ENCODE peak calls at places on chromosomes 16 and 17, in five cellular contexts. One of them, this sample, is unnamed.

GRCh38 chr16:67164599-67165061 is at the start of gene HSF4:
- DNase-seq in NCI-H1105: no peak
- DNase-seq in tibial nerve: peak; percentile 31
- DNase-seq in A549: no peak
- DNase-seq in activated CD4-positive, CD25-positive, alpha-beta regulatory T cell treated with anti-CD3 and anti-CD28 coated beads, Interleukin-2, amount 50 U/mL, for 72 hours: no peak
- DNase-seq in this sample: no peak

GRCh38 chr17:48546187-48546923 is 1.4 kb upstream of the HOXB2 start:
- DNase-seq in tibial nerve: no peak
- DNase-seq in activated CD4-positive, CD25-positive, alpha-beta regulatory T cell treated with anti-CD3 and anti-CD28 coated beads, Interleukin-2, amount 50 U/mL, for 72 hours: no peak
- DNase-seq in NCI-H1105: no peak
- DNase-seq in A549: no peak
- DNase-seq in this sample: no peak

GRCh38 chr17:29049541-29050150 is 6.7 kb downstream of the PIPOX start:
- DNase-seq in A549: no peak
- DNase-seq in activated CD4-positive, CD25-positive, alpha-beta regulatory T cell treated with anti-CD3 and anti-CD28 coated beads, Interleukin-2, amount 50 U/mL, for 72 hours: no peak
- DNase-seq in NCI-H1105: no peak
- DNase-seq in tibial nerve: no peak
- DNase-seq in this sample: no peak

GRCh38 chr16:1194665-1195392 is 30.2 kb downstream of the TPSG1 start:
- DNase-seq in activated CD4-positive, CD25-positive, alpha-beta regulatory T cell treated with anti-CD3 and anti-CD28 coated beads, Interleukin-2, amount 50 U/mL, for 72 hours: peak; percentile 39
- DNase-seq in A549: no peak
- DNase-seq in NCI-H1105: no peak
- DNase-seq in tibial nerve: no peak
- DNase-seq in this sample: no peak

GRCh38 chr16:592518-593306 is 2.8 kb downstream of the RAB40C start:
- DNase-seq in tibial nerve: peak; percentile 50
- DNase-seq in NCI-H1105: peak; percentile 69
- DNase-seq in activated CD4-positive, CD25-positive, alpha-beta regulatory T cell treated with anti-CD3 and anti-CD28 coated beads, Interleukin-2, amount 50 U/mL, for 72 hours: peak; percentile 32
- DNase-seq in A549: no peak
- DNase-seq in this sample: no peak

GRCh38 chr17:75785016-75785769 is 587 bp downstream of the UNK start:
- DNase-seq in tibial nerve: peak; percentile 90
- DNase-seq in A549: peak; percentile 69
- DNase-seq in activated CD4-positive, CD25-positive, alpha-beta regulatory T cell treated with anti-CD3 and anti-CD28 coated beads, Interleukin-2, amount 50 U/mL, for 72 hours: no peak
- DNase-seq in NCI-H1105: peak; percentile 81
- DNase-seq in this sample: peak; percentile 67

GRCh38 chr17:5699789-5700188 is 115.5 kb upstream of the NLRP1 start:
- DNase-seq in tibial nerve: no peak
- DNase-seq in activated CD4-positive, CD25-positive, alpha-beta regulatory T cell treated with anti-CD3 and anti-CD28 coated beads, Interleukin-2, amount 50 U/mL, for 72 hours: no peak
- DNase-seq in A549: no peak
- DNase-seq in NCI-H1105: no peak
- DNase-seq in this sample: no peak

GRCh38 chr16:48574148-48574547 is 35.8 kb downstream of the N4BP1 start:
- DNase-seq in A549: no peak
- DNase-seq in activated CD4-positive, CD25-positive, alpha-beta regulatory T cell treated with anti-CD3 and anti-CD28 coated beads, Interleukin-2, amount 50 U/mL, for 72 hours: no peak
- DNase-seq in tibial nerve: no peak
- DNase-seq in NCI-H1105: no peak
- DNase-seq in this sample: no peak

GRCh38 chr16:72099377-72099818 is 5.8 kb downstream of the DHX38 start:
- DNase-seq in activated CD4-positive, CD25-positive, alpha-beta regulatory T cell treated with anti-CD3 and anti-CD28 coated beads, Interleukin-2, amount 50 U/mL, for 72 hours: no peak
- DNase-seq in A549: peak; percentile 87
- DNase-seq in NCI-H1105: peak; percentile 2
- DNase-seq in tibial nerve: peak; percentile 57
- DNase-seq in this sample: no peak

GRCh38 chr17:57956311-57957119 is 1.3 kb upstream of the CUEDC1 start:
- DNase-seq in tibial nerve: no peak
- DNase-seq in A549: no peak
- DNase-seq in NCI-H1105: no peak
- DNase-seq in activated CD4-positive, CD25-positive, alpha-beta regulatory T cell treated with anti-CD3 and anti-CD28 coated beads, Interleukin-2, amount 50 U/mL, for 72 hours: no peak
- DNase-seq in this sample: no peak

GRCh38 chr16:20940864-20941634 is 40.5 kb downstream of the LYRM1 start:
- DNase-seq in NCI-H1105: no peak
- DNase-seq in activated CD4-positive, CD25-positive, alpha-beta regulatory T cell treated with anti-CD3 and anti-CD28 coated beads, Interleukin-2, amount 50 U/mL, for 72 hours: no peak
- DNase-seq in A549: no peak
- DNase-seq in tibial nerve: no peak
- DNase-seq in this sample: no peak

GRCh38 chr17:31510273-31511175 is 119.0 kb downstream of the RAB11FIP4 start:
- DNase-seq in activated CD4-positive, CD25-positive, alpha-beta regulatory T cell treated with anti-CD3 and anti-CD28 coated beads, Interleukin-2, amount 50 U/mL, for 72 hours: no peak
- DNase-seq in A549: no peak
- DNase-seq in NCI-H1105: no peak
- DNase-seq in tibial nerve: no peak
- DNase-seq in this sample: no peak

This sample was measured in thoracic aorta.